ENCODE peak calls at places on chromosomes 12 and 14, in six cellular contexts. S is AG04450, L is uterus, M is psoas muscle, C is thyroid gland, H is lower lobe of right lung. Q is an unnamed sample.

GRCh38 chr14:99909500-99910064 is 116.4 kb downstream of the EML1 start:
- DNase-seq in C (no peak), H (no peak), M (no peak), S (no peak), L (no peak), Q (no peak)

GRCh38 chr14:52121441-52121840 is 52.6 kb upstream of the NID2 start:
- DNase-seq in S (no peak), C (no peak), L (no peak), M (no peak), H (no peak), Q (no peak)

GRCh38 chr12:1329784-1330474 is 264.5 kb downstream of the FBXL14 start:
- DNase-seq in H (no peak), M (no peak), C (no peak), L (no peak), S (no peak), Q (no peak)

GRCh38 chr12:96401061-96401871 is 1.0 kb upstream of the CDK17 start:
- DNase-seq in H (no peak), M (no peak), L (no peak), C (peak), S (peak), Q (no peak)

GRCh38 chr12:20367731-20368652 is at the start of gene PDE3A:
- DNase-seq in C (peak), H (peak), S (no peak), M (peak), L (peak), Q (peak)

GRCh38 chr12:32140867-32141266 is 34.2 kb downstream of the BICD1 start:
- DNase-seq in L (no peak), S (no peak), M (no peak), C (no peak), H (no peak), Q (no peak)

GRCh38 chr12:42705863-42706262 is 116.3 kb upstream of the PRICKLE1 start:
- DNase-seq in L (peak), S (peak), M (peak), H (peak), C (no peak), Q (peak)

GRCh38 chr12:121181181-121181580 is 28.7 kb upstream of the P2RX4 start:
- DNase-seq in M (no peak), S (no peak), C (no peak), L (no peak), H (no peak), Q (no peak)

GRCh38 chr14:24965934-24966593 is 83.9 kb downstream of the STXBP6 start:
- DNase-seq in H (no peak), C (peak), S (no peak), L (peak), M (peak), Q (no peak)

GRCh38 chr12:32542550-32543229 is 136.4 kb upstream of the DNM1L start:
- DNase-seq in C (no peak), M (no peak), L (no peak), S (no peak), H (no peak), Q (no peak)

GRCh38 chr12:127052491-127053232 is 1214.3 kb upstream of the TMEM132C start:
- DNase-seq in M (no peak), S (no peak), H (no peak), C (no peak), L (no peak), Q (no peak)

GRCh38 chr14:68636597-68636996 is 156.3 kb downstream of the ZFP36L1 start:
- DNase-seq in C (peak), S (no peak), L (peak), M (no peak), H (no peak), Q (peak)

GRCh38 chr14:23418021-23418420 is 9.9 kb upstream of the MYH6 start:
- DNase-seq in M (no peak), C (no peak), S (no peak), L (no peak), H (no peak), Q (no peak)

GRCh38 chr12:99035776-99036175 is 390.7 kb downstream of the APAF1 start:
- DNase-seq in H (no peak), C (no peak), S (no peak), M (no peak), L (no peak), Q (no peak)

GRCh38 chr12:120669055-120669828 is 17.7 kb upstream of the MLEC start:
- DNase-seq in L (no peak), S (no peak), H (peak), C (peak), M (peak), Q (no peak)

GRCh38 chr12:48996794-48997718 is 2.1 kb downstream of the DDN start:
- DNase-seq in C (peak), S (no peak), L (peak), M (peak), H (peak), Q (no peak)

GRCh38 chr14:61179776-61180398 is 101.3 kb downstream of the TMEM30B start:
- DNase-seq in M (no peak), H (no peak), C (no peak), L (no peak), S (no peak), Q (no peak)

GRCh38 chr14:35495278-35495677 is 38.7 kb upstream of the INSM2 start:
- DNase-seq in M (no peak), C (no peak), H (no peak), S (no peak), L (no peak), Q (no peak)

GRCh38 chr12:98870521-98870920 is 225.4 kb downstream of the APAF1 start:
- DNase-seq in M (no peak), S (no peak), C (no peak), H (no peak), L (no peak), Q (no peak)

GRCh38 chr12:100668939-100669536 is 95.6 kb downstream of the GAS2L3 start:
- DNase-seq in L (peak), S (peak), M (peak), H (peak), C (peak), Q (no peak)

GRCh38 chr14:63295991-63296630 is 22.6 kb downstream of the GPHB5 start:
- DNase-seq in H (no peak), S (no peak), M (no peak), C (no peak), L (no peak), Q (no peak)

GRCh38 chr12:59973515-59973914 is 377.7 kb downstream of the SLC16A7 start:
- DNase-seq in S (no peak), H (no peak), M (no peak), L (no peak), C (no peak), Q (no peak)

GRCh38 chr12:124737040-124737419 is 126.6 kb downstream of the SCARB1 start:
- DNase-seq in H (no peak), L (no peak), C (no peak), S (no peak), M (no peak), Q (no peak)

GRCh38 chr14:92900660-92901059 is 22.3 kb upstream of the CHGA start:
- DNase-seq in S (no peak), C (no peak), M (no peak), H (no peak), L (no peak), Q (no peak)

GRCh38 chr12:26119391-26119981 is 5.4 kb downstream of the BHLHE41 start:
- DNase-seq in S (no peak), H (no peak), L (peak), C (peak), M (no peak), Q (no peak)

GRCh38 chr12:116734156-116734768 is 3.6 kb downstream of the SPRING1 start:
- DNase-seq in C (no peak), H (no peak), M (no peak), L (no peak), S (no peak), Q (no peak)

GRCh38 chr14:52377940-52378339 is 63.8 kb downstream of the PTGER2 start:
- DNase-seq in S (no peak), C (no peak), L (no peak), M (no peak), H (no peak), Q (no peak)

GRCh38 chr12:67541625-67541991 is 106.9 kb upstream of the DYRK2 start:
- DNase-seq in H (no peak), M (no peak), C (peak), L (no peak), S (no peak), Q (no peak)

GRCh38 chr12:122412851-122413433 is 9.5 kb downstream of the CLIP1 start:
- DNase-seq in C (no peak), L (no peak), M (no peak), H (no peak), S (no peak), Q (no peak)

GRCh38 chr12:122411537-122411936 is 10.9 kb downstream of the CLIP1 start:
- DNase-seq in S (no peak), L (no peak), H (no peak), M (no peak), C (no peak), Q (no peak)

DNA sequence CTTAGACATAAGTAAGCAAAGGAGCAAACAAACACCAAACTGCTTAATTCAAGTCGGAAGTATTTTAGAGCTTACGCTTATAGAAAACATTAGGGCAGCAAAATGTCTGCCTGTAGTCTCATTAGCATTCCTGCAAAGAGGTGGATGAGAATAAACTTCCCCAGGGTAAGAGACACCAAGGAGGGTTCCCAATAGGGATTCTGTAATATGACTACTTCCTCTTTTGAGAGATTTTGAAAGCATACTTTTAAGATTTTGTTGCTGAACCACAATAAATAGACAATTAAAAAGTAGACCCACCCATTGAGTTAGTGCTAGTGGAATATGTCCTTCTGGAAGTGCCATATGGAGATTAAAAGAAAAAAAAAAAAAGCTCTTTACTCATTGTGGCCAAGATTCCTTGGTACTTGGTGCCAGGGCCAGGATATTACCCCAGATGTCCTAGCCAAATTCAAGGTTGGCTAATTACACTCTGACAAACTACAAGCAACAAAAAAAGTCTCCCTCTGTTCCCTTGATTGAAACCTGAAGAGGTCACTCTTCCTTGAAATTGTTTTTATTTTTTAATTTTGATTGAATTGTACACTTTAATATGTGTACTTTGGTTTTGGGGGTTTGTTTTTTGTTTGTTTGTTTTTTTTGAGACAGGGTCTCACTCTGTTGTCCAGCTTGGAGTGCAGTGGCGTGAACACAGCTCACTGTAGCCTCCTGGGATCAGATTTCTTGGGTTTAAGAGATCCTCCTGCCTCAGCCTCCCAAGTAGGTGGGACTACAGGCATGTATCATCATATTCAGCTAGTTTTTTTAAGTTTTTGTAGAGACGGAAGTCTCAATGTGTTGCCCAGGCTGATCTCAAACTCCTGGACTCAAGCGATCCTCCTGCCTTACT is 8.7 kb downstream of the CLIP1 start:
- DNase-seq in H (no peak), L (no peak), C (peak), S (no peak), M (no peak), Q (no peak)
- H3K27ac ChIP-seq in H (peak), L (peak), C (peak), S (no peak), M (peak), Q (no peak)

DNA sequence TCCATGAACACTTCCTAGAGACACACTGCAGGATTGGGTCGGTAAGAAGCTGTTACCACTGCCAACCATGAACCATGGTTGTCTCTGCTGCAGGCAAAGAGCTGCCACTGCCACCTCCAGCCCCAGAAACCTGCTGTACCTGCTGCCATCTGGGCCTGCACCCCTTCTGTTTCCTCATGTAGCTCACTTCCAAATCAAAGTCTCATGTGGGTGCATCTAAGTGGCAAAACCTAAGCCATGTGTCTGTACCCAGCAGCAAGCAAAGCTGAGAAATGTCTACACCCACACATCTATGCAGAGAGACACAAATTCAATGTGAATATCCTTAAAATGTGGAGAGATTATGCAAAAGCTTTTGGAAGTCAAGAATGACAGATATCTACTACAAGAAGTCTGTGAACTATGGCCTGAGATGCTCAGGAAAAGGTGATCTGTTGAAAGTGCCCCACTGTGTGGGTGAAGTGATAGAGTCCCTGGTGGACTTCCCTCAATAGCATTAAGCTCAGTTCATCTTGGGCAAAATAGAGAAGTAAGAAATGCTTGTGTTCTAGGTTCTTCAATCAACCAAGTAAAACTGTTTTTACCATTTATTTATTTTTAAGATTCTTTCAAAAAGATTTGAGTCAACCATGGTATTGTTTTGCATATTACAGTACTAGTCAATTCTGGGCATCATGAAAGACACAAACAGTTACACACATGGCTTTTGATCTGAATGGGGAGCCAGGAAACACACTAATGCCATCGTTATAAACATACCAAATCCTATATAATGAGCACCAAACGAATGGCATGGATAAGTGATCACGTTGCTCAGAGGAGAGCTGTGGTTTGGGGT is 64.4 kb downstream of the FOS start:
- DNase-seq in S (no peak), M (no peak), C (no peak), H (no peak), L (no peak), Q (no peak)
- H3K4me3 ChIP-seq in S (no peak), M (no peak), C (no peak), H (no peak), L (no peak), Q (no peak)

GRCh38 chr12:3040663-3041544 is 36.3 kb upstream of the TSPAN9 start:
- DNase-seq in C (no peak), L (no peak), M (no peak), S (no peak), H (no peak), Q (no peak)
- H3K27ac ChIP-seq in C (no peak), L (no peak), M (no peak), S (no peak), H (no peak), Q (no peak)

GRCh38 chr12:131118366-131118765 is 164.7 kb downstream of the ADGRD1 start:
- DNase-seq in M (no peak), L (peak), C (no peak), H (no peak), S (no peak), Q (no peak)

GRCh38 chr12:131114942-131115584 is 161.4 kb downstream of the ADGRD1 start:
- DNase-seq in C (peak), S (no peak), L (no peak), M (peak), H (peak), Q (no peak)

GRCh38 chr12:131117438-131118245 is 163.9 kb downstream of the ADGRD1 start:
- DNase-seq in L (peak), S (no peak), C (no peak), M (no peak), H (no peak), Q (no peak)

GRCh38 chr12:131115766-131116165 is 162.1 kb downstream of the ADGRD1 start:
- DNase-seq in M (no peak), L (no peak), S (no peak), C (no peak), H (no peak), Q (no peak)

GRCh38 chr12:131116437-131117117 is 162.9 kb downstream of the ADGRD1 start:
- DNase-seq in M (peak), S (no peak), L (peak), H (peak), C (peak), Q (no peak)
- H3K4me3 ChIP-seq in M (no peak), S (no peak), L (no peak), H (no peak), C (no peak), Q (no peak)